ENCODE peak calls at places on chromosomes 1 and 21, in four cellular contexts. One of them, this sample, is unnamed.

GRCh38 chr1:95223110-95223509 is 10.9 kb upstream of the RWDD3 start:
- DNase-seq in LoVo: no peak
- DNase-seq in K562: no peak
- DNase-seq in retina: no peak
- DNase-seq in this sample: no peak

GRCh38 chr1:6785318-6785712 is at the start of gene CAMTA1:
- DNase-seq in LoVo: no peak
- DNase-seq in K562: no peak
- DNase-seq in retina: no peak
- DNase-seq in this sample: no peak

GRCh38 chr1:159869173-159869572 is 6.7 kb upstream of the VSIG8 start:
- DNase-seq in LoVo: peak
- DNase-seq in K562: peak
- DNase-seq in retina: no peak
- DNase-seq in this sample: no peak

GRCh38 chr1:106721779-106722178 is 334.7 kb upstream of the PRMT6 start:
- DNase-seq in LoVo: no peak
- DNase-seq in K562: no peak
- DNase-seq in retina: no peak
- DNase-seq in this sample: no peak

GRCh38 chr1:81409875-81410274 is 390.9 kb upstream of the ADGRL2 start:
- DNase-seq in LoVo: no peak
- DNase-seq in K562: no peak
- DNase-seq in retina: no peak
- DNase-seq in this sample: no peak

GRCh38 chr1:154434346-154435075 is 29.4 kb downstream of the IL6R start:
- DNase-seq in LoVo: no peak
- DNase-seq in K562: no peak
- DNase-seq in retina: no peak
- DNase-seq in this sample: peak

GRCh38 chr1:180778782-180779398 is 133.8 kb upstream of the KIAA1614 start:
- DNase-seq in LoVo: peak
- DNase-seq in K562: peak
- DNase-seq in retina: no peak
- DNase-seq in this sample: no peak

GRCh38 chr1:228018961-228019721 is 12.3 kb downstream of the WNT3A start:
- DNase-seq in LoVo: no peak
- DNase-seq in K562: no peak
- DNase-seq in retina: no peak
- DNase-seq in this sample: no peak

GRCh38 chr21:26091480-26092018 is 79.0 kb downstream of the APP start:
- DNase-seq in LoVo: no peak
- DNase-seq in K562: no peak
- DNase-seq in retina: no peak
- DNase-seq in this sample: no peak

GRCh38 chr1:234437423-234438171 is 41.4 kb downstream of the TARBP1 start:
- DNase-seq in LoVo: no peak
- DNase-seq in K562: no peak
- DNase-seq in retina: no peak
- DNase-seq in this sample: peak

GRCh38 chr1:87424541-87424940 is 95.9 kb downstream of the LMO4 start:
- DNase-seq in LoVo: no peak
- DNase-seq in K562: no peak
- DNase-seq in retina: no peak
- DNase-seq in this sample: no peak

GRCh38 chr1:202362212-202362611 is 13.7 kb downstream of the PPP1R12B start:
- DNase-seq in LoVo: no peak
- DNase-seq in K562: no peak
- DNase-seq in retina: no peak
- DNase-seq in this sample: no peak

GRCh38 chr1:185939142-185939541 is 205.0 kb downstream of the HMCN1 start:
- DNase-seq in LoVo: no peak
- DNase-seq in K562: no peak
- DNase-seq in retina: no peak
- DNase-seq in this sample: no peak

GRCh38 chr1:178412400-178412770 is 84.4 kb downstream of the CLEC20A start:
- DNase-seq in LoVo: no peak
- DNase-seq in K562: no peak
- DNase-seq in retina: no peak
- DNase-seq in this sample: no peak

GRCh38 chr1:41882068-41882477 is 36.6 kb downstream of the HIVEP3 start:
- DNase-seq in LoVo: no peak
- DNase-seq in K562: peak
- DNase-seq in retina: no peak
- DNase-seq in this sample: peak

GRCh38 chr1:56993355-56993985 is 27.7 kb upstream of the C8B start:
- DNase-seq in LoVo: no peak
- DNase-seq in K562: no peak
- DNase-seq in retina: no peak
- DNase-seq in this sample: no peak

GRCh38 chr1:156124557-156125483 is 10.3 kb downstream of the LMNA start:
- DNase-seq in LoVo: peak
- DNase-seq in K562: no peak
- DNase-seq in retina: no peak
- DNase-seq in this sample: peak

GRCh38 chr21:32544697-32545096 is 40.6 kb downstream of the TCP10L start:
- DNase-seq in LoVo: no peak
- DNase-seq in K562: no peak
- DNase-seq in retina: no peak
- DNase-seq in this sample: peak

GRCh38 chr1:85580046-85580411 is 532 bp upstream of the CCN1 start:
- DNase-seq in LoVo: peak
- DNase-seq in K562: no peak
- DNase-seq in retina: no peak
- DNase-seq in this sample: peak

GRCh38 chr1:230236301-230236700 is 169.3 kb downstream of the GALNT2 start:
- DNase-seq in LoVo: no peak
- DNase-seq in K562: no peak
- DNase-seq in retina: no peak
- DNase-seq in this sample: no peak

GRCh38 chr1:10691740-10692125 is 104.7 kb downstream of the CASZ1 start:
- DNase-seq in LoVo: no peak
- DNase-seq in K562: no peak
- DNase-seq in retina: no peak
- DNase-seq in this sample: no peak

GRCh38 chr1:116334015-116334547 is 39.0 kb upstream of the ATP1A1 start:
- DNase-seq in LoVo: peak
- DNase-seq in K562: no peak
- DNase-seq in retina: no peak
- DNase-seq in this sample: no peak

GRCh38 chr1:202374077-202374476 is 25.6 kb downstream of the PPP1R12B start:
- DNase-seq in LoVo: no peak
- DNase-seq in K562: no peak
- DNase-seq in retina: no peak
- DNase-seq in this sample: no peak

GRCh38 chr1:36913016-36913415 is 121.3 kb downstream of the GRIK3 start:
- DNase-seq in LoVo: no peak
- DNase-seq in K562: no peak
- DNase-seq in retina: no peak
- DNase-seq in this sample: no peak

GRCh38 chr1:190578531-190578930 is 100.9 kb upstream of the BRINP3 start:
- DNase-seq in LoVo: no peak
- DNase-seq in K562: no peak
- DNase-seq in retina: no peak
- DNase-seq in this sample: no peak

GRCh38 chr1:7521803-7522202 is 249.3 kb upstream of the VAMP3 start:
- DNase-seq in LoVo: no peak
- DNase-seq in K562: no peak
- DNase-seq in retina: no peak
- DNase-seq in this sample: no peak

GRCh38 chr21:42461881-42462877 is 33.8 kb downstream of the RSPH1 start:
- DNase-seq in LoVo: no peak
- DNase-seq in K562: no peak
- DNase-seq in retina: no peak
- DNase-seq in this sample: no peak

GRCh38 chr21:14734191-14734590 is 188.1 kb upstream of the SAMSN1 start:
- DNase-seq in LoVo: no peak
- DNase-seq in K562: no peak
- DNase-seq in retina: no peak
- DNase-seq in this sample: no peak

GRCh38 chr1:168246506-168246905 is 20.7 kb downstream of the SFT2D2 start:
- DNase-seq in LoVo: no peak
- DNase-seq in K562: no peak
- DNase-seq in retina: no peak
- DNase-seq in this sample: no peak

GRCh38 chr21:42499430-42500106 is 3.5 kb upstream of the RSPH1 start:
- DNase-seq in LoVo: no peak
- DNase-seq in K562: no peak
- DNase-seq in retina: peak
- DNase-seq in this sample: no peak

GRCh38 chr1:215793210-215793609 is 226.1 kb downstream of the KCTD3 start:
- DNase-seq in LoVo: no peak
- DNase-seq in K562: no peak
- DNase-seq in retina: no peak
- DNase-seq in this sample: no peak

This sample was measured in erythroblast.